ENCODE peak calls at places on chromosomes 11 and 22, in five cellular contexts. T is epithelial cell of esophagus, B is type B pancreatic cell, U is EH, Y is M059J. R is an unnamed sample.

GRCh38 chr22:28799834-28800307 is 498 bp downstream of the XBP1 start:
- DNase-seq in T (peak; percentile 57), B (peak; percentile 77), U (peak; percentile 76), Y (peak; percentile 53), R (peak; percentile 14)

GRCh38 chr11:57426754-57427691 is at the start of gene SLC43A3:
- DNase-seq in T (peak; percentile 87), B (no peak), U (peak; percentile 93), Y (peak; percentile 96), R (no peak)

GRCh38 chr11:10032991-10033390 is 261.0 kb downstream of the SBF2 start:
- DNase-seq in T (peak; percentile 7), B (no peak), U (peak; percentile 80), Y (peak; percentile 24), R (no peak)

GRCh38 chr11:103994111-103994510 is 42.3 kb upstream of the DDI1 start:
- DNase-seq in T (no peak), B (no peak), U (peak; percentile 16), Y (no peak), R (no peak)

GRCh38 chr22:24894998-24895397 is 51.5 kb downstream of the LHFPL7 start:
- DNase-seq in T (peak; percentile 75), B (no peak), U (peak; percentile 8), Y (peak; percentile 62), R (peak; percentile 39)

GRCh38 chr11:128310676-128311445 is 276.5 kb downstream of the ETS1 start:
- DNase-seq in T (no peak), B (no peak), U (no peak), Y (no peak), R (no peak)

GRCh38 chr11:126753990-126754389 is 246.6 kb downstream of the KIRREL3 start:
- DNase-seq in T (no peak), B (no peak), U (no peak), Y (no peak), R (no peak)

GRCh38 chr11:17528906-17529813 is 15.1 kb downstream of the USH1C start:
- DNase-seq in T (no peak), B (no peak), U (peak; percentile 15), Y (peak; percentile 22), R (no peak)

R was measured in thoracic aorta.